ENCODE peak calls at places on chromosomes 7 and 10, in eight cellular contexts. E is tibial nerve; U is CD8-positive, alpha-beta memory T cell; V is stimulated activated CD8-positive, alpha-beta memory T cell treated with anti-CD3 and anti-CD28 coated beads, Interleukin-15, amount 100 ng/mL, for 24 hours; C is HFF-Myc; X is GM12892; B is fibroblast of mammary gland; Y is PC-3. G is an unnamed sample.

GRCh38 chr10:37488792-37489657 is 363.6 kb downstream of the ANKRD30A start:
- DNase-seq in E (no peak), U (no peak), V (no peak), C (no peak), X (no peak), B (peak), Y (peak), G (no peak)

GRCh38 chr7:153628825-153629224 is 423.4 kb upstream of the DPP6 start:
- DNase-seq in E (no peak), U (no peak), V (no peak), C (no peak), X (no peak), B (no peak), Y (no peak), G (no peak)

GRCh38 chr7:64875658-64876406 is 27.2 kb upstream of the ZNF273 start:
- DNase-seq in E (no peak), U (no peak), V (no peak), C (no peak), X (peak), B (no peak), Y (no peak), G (no peak)

GRCh38 chr10:27252267-27253000 is 11.8 kb upstream of the ACBD5 start:
- DNase-seq in E (no peak), U (peak), V (peak), C (no peak), X (peak), B (peak), Y (no peak), G (peak)

GRCh38 chr7:5083291-5083690 is 37.6 kb downstream of the RBAK start:
- DNase-seq in E (no peak), U (no peak), V (no peak), C (no peak), X (no peak), B (no peak), Y (no peak), G (no peak)

GRCh38 chr7:142969183-142969582 is 7.0 kb upstream of the KEL start:
- DNase-seq in E (no peak), U (no peak), V (no peak), C (no peak), X (no peak), B (no peak), Y (no peak), G (no peak)

GRCh38 chr7:91947948-91948347 is 7.3 kb downstream of the AKAP9 start:
- DNase-seq in E (no peak), U (no peak), V (no peak), C (no peak), X (no peak), B (no peak), Y (no peak), G (no peak)

GRCh38 chr10:62080905-62081304 is 179.4 kb downstream of the ARID5B start:
- DNase-seq in E (no peak), U (no peak), V (no peak), C (no peak), X (no peak), B (no peak), Y (no peak), G (no peak)

GRCh38 chr7:103445228-103446020 is 583 bp downstream of the SLC26A5 start:
- DNase-seq in E (no peak), U (no peak), V (no peak), C (no peak), X (no peak), B (no peak), Y (no peak), G (no peak)

GRCh38 chr10:110426294-110427153 is 71.2 kb upstream of the DUSP5 start:
- DNase-seq in E (no peak), U (peak), V (no peak), C (no peak), X (no peak), B (peak), Y (no peak), G (no peak)